ENCODE peak calls at places on chromosomes 6 and 20, in seven cellular contexts. One of them, this sample, is unnamed.

GRCh38 chr6:33620584-33621395 is at the start of gene ITPR3:
- DNase-seq in amniotic stem cell: no peak
- DNase-seq in osteoblast: peak
- DNase-seq in astrocyte of the spinal cord: peak
- DNase-seq in cardiac fibroblast: peak
- DNase-seq in naive thymus-derived CD8-positive, alpha-beta T cell: peak
- DNase-seq in CD4-positive, alpha-beta memory T cell: peak
- DNase-seq in this sample: peak

GRCh38 chr6:170086639-170087420 is 204.0 kb downstream of the DLL1 start:
- DNase-seq in amniotic stem cell: no peak
- DNase-seq in osteoblast: peak
- DNase-seq in astrocyte of the spinal cord: no peak
- DNase-seq in cardiac fibroblast: no peak
- DNase-seq in naive thymus-derived CD8-positive, alpha-beta T cell: peak
- DNase-seq in CD4-positive, alpha-beta memory T cell: no peak
- DNase-seq in this sample: no peak

GRCh38 chr6:107965746-107966145 is 7.7 kb upstream of the SEC63 start:
- DNase-seq in amniotic stem cell: no peak
- DNase-seq in osteoblast: peak
- DNase-seq in astrocyte of the spinal cord: no peak
- DNase-seq in cardiac fibroblast: peak
- DNase-seq in naive thymus-derived CD8-positive, alpha-beta T cell: no peak
- DNase-seq in CD4-positive, alpha-beta memory T cell: no peak
- DNase-seq in this sample: no peak

GRCh38 chr20:58892932-58893224 is 40.4 kb downstream of the GNAS start:
- DNase-seq in amniotic stem cell: no peak
- DNase-seq in osteoblast: no peak
- DNase-seq in astrocyte of the spinal cord: no peak
- DNase-seq in cardiac fibroblast: no peak
- DNase-seq in naive thymus-derived CD8-positive, alpha-beta T cell: no peak
- DNase-seq in CD4-positive, alpha-beta memory T cell: no peak
- DNase-seq in this sample: peak

GRCh38 chr6:31794866-31795615 is 511 bp downstream of the VARS1 start:
- DNase-seq in amniotic stem cell: no peak
- DNase-seq in osteoblast: peak
- DNase-seq in astrocyte of the spinal cord: peak
- DNase-seq in cardiac fibroblast: peak
- DNase-seq in naive thymus-derived CD8-positive, alpha-beta T cell: no peak
- DNase-seq in CD4-positive, alpha-beta memory T cell: peak
- DNase-seq in this sample: peak

GRCh38 chr20:13006825-13007224 is 1.9 kb upstream of the SPTLC3 start:
- DNase-seq in amniotic stem cell: peak
- DNase-seq in osteoblast: no peak
- DNase-seq in astrocyte of the spinal cord: peak
- DNase-seq in cardiac fibroblast: peak
- DNase-seq in naive thymus-derived CD8-positive, alpha-beta T cell: no peak
- DNase-seq in CD4-positive, alpha-beta memory T cell: no peak
- DNase-seq in this sample: no peak

GRCh38 chr6:131640100-131640499 is 3.0 kb downstream of the ENPP3 start:
- DNase-seq in amniotic stem cell: no peak
- DNase-seq in osteoblast: no peak
- DNase-seq in astrocyte of the spinal cord: no peak
- DNase-seq in cardiac fibroblast: no peak
- DNase-seq in naive thymus-derived CD8-positive, alpha-beta T cell: no peak
- DNase-seq in CD4-positive, alpha-beta memory T cell: no peak
- DNase-seq in this sample: no peak

GRCh38 chr20:5887386-5887785 is 62.9 kb downstream of the TRMT6 start:
- DNase-seq in amniotic stem cell: no peak
- DNase-seq in osteoblast: no peak
- DNase-seq in astrocyte of the spinal cord: no peak
- DNase-seq in cardiac fibroblast: no peak
- DNase-seq in naive thymus-derived CD8-positive, alpha-beta T cell: no peak
- DNase-seq in CD4-positive, alpha-beta memory T cell: no peak
- DNase-seq in this sample: no peak

GRCh38 chr20:52536841-52537400 is 345.3 kb upstream of the ZFP64 start:
- DNase-seq in amniotic stem cell: no peak
- DNase-seq in osteoblast: no peak
- DNase-seq in astrocyte of the spinal cord: no peak
- DNase-seq in cardiac fibroblast: no peak
- DNase-seq in naive thymus-derived CD8-positive, alpha-beta T cell: no peak
- DNase-seq in CD4-positive, alpha-beta memory T cell: no peak
- DNase-seq in this sample: no peak

GRCh38 chr6:110876170-110876773 is 1.7 kb downstream of the AMD1 start:
- DNase-seq in amniotic stem cell: peak
- DNase-seq in osteoblast: peak
- DNase-seq in astrocyte of the spinal cord: peak
- DNase-seq in cardiac fibroblast: peak
- DNase-seq in naive thymus-derived CD8-positive, alpha-beta T cell: peak
- DNase-seq in CD4-positive, alpha-beta memory T cell: peak
- DNase-seq in this sample: peak

GRCh38 chr6:56594699-56595098 is 48.0 kb downstream of the DST start:
- DNase-seq in amniotic stem cell: no peak
- DNase-seq in osteoblast: peak
- DNase-seq in astrocyte of the spinal cord: no peak
- DNase-seq in cardiac fibroblast: no peak
- DNase-seq in naive thymus-derived CD8-positive, alpha-beta T cell: no peak
- DNase-seq in CD4-positive, alpha-beta memory T cell: peak
- DNase-seq in this sample: peak

GRCh38 chr6:118197539-118197938 is 290.5 kb downstream of the SLC35F1 start:
- DNase-seq in amniotic stem cell: no peak
- DNase-seq in osteoblast: no peak
- DNase-seq in astrocyte of the spinal cord: no peak
- DNase-seq in cardiac fibroblast: no peak
- DNase-seq in naive thymus-derived CD8-positive, alpha-beta T cell: no peak
- DNase-seq in CD4-positive, alpha-beta memory T cell: no peak
- DNase-seq in this sample: no peak

GRCh38 chr20:51562334-51563140 is 20.0 kb upstream of the NFATC2 start:
- DNase-seq in amniotic stem cell: peak
- DNase-seq in osteoblast: peak
- DNase-seq in astrocyte of the spinal cord: peak
- DNase-seq in cardiac fibroblast: peak
- DNase-seq in naive thymus-derived CD8-positive, alpha-beta T cell: no peak
- DNase-seq in CD4-positive, alpha-beta memory T cell: peak
- DNase-seq in this sample: peak

GRCh38 chr20:58233881-58234528 is 5.6 kb upstream of the ANKRD60 start:
- DNase-seq in amniotic stem cell: no peak
- DNase-seq in osteoblast: peak
- DNase-seq in astrocyte of the spinal cord: no peak
- DNase-seq in cardiac fibroblast: no peak
- DNase-seq in naive thymus-derived CD8-positive, alpha-beta T cell: peak
- DNase-seq in CD4-positive, alpha-beta memory T cell: no peak
- DNase-seq in this sample: peak